ENCODE peak calls at places on chromosomes 7 and 10, in six cellular contexts. W is globus pallidus; C is activated CD8-positive, alpha-beta memory T cell treated with anti-CD3 and anti-CD28 coated beads for 24 hours; K is T-cell; R is nucleus accumbens; N is endothelial cell. U is an unnamed sample.

GRCh38 chr10:26507441-26507840 is 69.3 kb downstream of the APBB1IP start:
- DNase-seq in W (no peak), C (no peak), K (no peak), R (no peak), N (no peak), U (no peak)

GRCh38 chr7:102042016-102042656 is 224.7 kb downstream of the CUX1 start:
- DNase-seq in W (no peak), C (no peak), K (no peak), R (no peak), N (no peak), U (no peak)

GRCh38 chr7:47648301-47648900 is 66.5 kb upstream of the TNS3 start:
- DNase-seq in W (no peak), C (no peak), K (no peak), R (no peak), N (no peak), U (no peak)

GRCh38 chr7:82559203-82559805 is 115.7 kb upstream of the CACNA2D1 start:
- DNase-seq in W (no peak), C (no peak), K (no peak), R (peak), N (peak), U (peak)

GRCh38 chr7:155741805-155742204 is 70.5 kb downstream of the SHH start:
- DNase-seq in W (peak), C (no peak), K (no peak), R (no peak), N (no peak), U (no peak)

GRCh38 chr10:78520737-78521430 is 487.2 kb downstream of the RPS24 start:
- DNase-seq in W (no peak), C (peak), K (peak), R (no peak), N (peak), U (no peak)

GRCh38 chr10:87038286-87038717 is 18.2 kb downstream of the FAM25A start:
- DNase-seq in W (no peak), C (no peak), K (no peak), R (no peak), N (no peak), U (no peak)

GRCh38 chr7:150340024-150340749 is 1.2 kb downstream of the RARRES2 start:
- DNase-seq in W (no peak), C (no peak), K (no peak), R (no peak), N (no peak), U (no peak)

GRCh38 chr10:12589271-12589670 is 239.9 kb downstream of the CAMK1D start:
- DNase-seq in W (no peak), C (no peak), K (no peak), R (no peak), N (no peak), U (no peak)

GRCh38 chr7:8365499-8366110 is 67.8 kb upstream of the NXPH1 start:
- DNase-seq in W (peak), C (no peak), K (no peak), R (no peak), N (peak), U (no peak)

GRCh38 chr7:66269978-66270377 is 64.8 kb downstream of the TPST1 start:
- DNase-seq in W (no peak), C (no peak), K (no peak), R (no peak), N (no peak), U (no peak)

GRCh38 chr7:29300649-29301048 is 106.1 kb downstream of the CHN2 start:
- DNase-seq in W (no peak), C (no peak), K (no peak), R (no peak), N (no peak), U (no peak)

GRCh38 chr7:32019008-32019578 is 51.1 kb downstream of the PDE1C start:
- DNase-seq in W (no peak), C (no peak), K (no peak), R (no peak), N (no peak), U (no peak)

GRCh38 chr10:8032558-8032957 is 21.9 kb upstream of the GATA3 start:
- DNase-seq in W (no peak), C (no peak), K (no peak), R (no peak), N (no peak), U (no peak)

GRCh38 chr10:78914502-78915330 is 154.1 kb upstream of the ZMIZ1 start:
- DNase-seq in W (no peak), C (no peak), K (no peak), R (no peak), N (no peak), U (no peak)

GRCh38 chr10:112519129-112519761 is 72.2 kb downstream of the VTI1A start:
- DNase-seq in W (no peak), C (no peak), K (no peak), R (no peak), N (no peak), U (no peak)

GRCh38 chr7:43648725-43649406 is 66.0 kb downstream of the STK17A start:
- DNase-seq in W (peak), C (no peak), K (peak), R (no peak), N (no peak), U (no peak)

GRCh38 chr10:13000431-13000830 is 1.1 kb downstream of the CCDC3 start:
- DNase-seq in W (no peak), C (no peak), K (no peak), R (no peak), N (no peak), U (no peak)

GRCh38 chr7:134480730-134481129 is 21.8 kb upstream of the AKR1B1 start:
- DNase-seq in W (no peak), C (no peak), K (no peak), R (no peak), N (no peak), U (no peak)

GRCh38 chr10:121303273-121303890 is 294.9 kb downstream of the FGFR2 start:
- DNase-seq in W (no peak), C (no peak), K (no peak), R (no peak), N (no peak), U (no peak)

GRCh38 chr10:120580651-120581259 is 123.7 kb downstream of the PLPP4 start:
- DNase-seq in W (peak), C (no peak), K (no peak), R (no peak), N (no peak), U (no peak)

GRCh38 chr7:44281811-44282600 is 43.4 kb downstream of the CAMK2B start:
- DNase-seq in W (no peak), C (peak), K (no peak), R (no peak), N (no peak), U (peak)